ENCODE peak calls at places on chromosomes 13 and 19, in six cellular contexts. I, U, X, H, V and K are unnamed samples. For H3K4me1, the result is how much of the 10 kb centered on the place peaks cover.

GRCh38 chr19:48630289-48631036 is 6.7 kb downstream of the DBP start:
- DNase-seq in V (peak), H (peak), I (peak), U (peak), X (peak), K (peak)

GRCh38 chr19:7159105-7159933 is 89.8 kb downstream of the ZNF557 start:
- DNase-seq in V (no peak), I (no peak), H (peak), X (no peak), U (peak), K (peak)

GRCh38 chr13:27450921-27451461 is 627 bp upstream of the MTIF3 start:
- DNase-seq in I (peak), V (peak), H (peak), U (peak), X (peak), K (peak)

GRCh38 chr19:19185853-19186728 is 5.9 kb downstream of the BORCS8 start:
- DNase-seq in V (peak), X (peak), U (peak), I (peak), H (peak), K (no peak)

GRCh38 chr13:31172535-31172934 is 10.8 kb upstream of the HSPH1 start:
- DNase-seq in U (no peak), H (peak), I (no peak), X (no peak), V (no peak), K (no peak)

GRCh38 chr13:27006519-27007161 is 165.0 kb downstream of the USP12 start:
- DNase-seq in H (peak), U (peak), X (peak), I (peak), V (peak), K (no peak)

GRCh38 chr19:19386373-19386869 is 19.1 kb upstream of the GATAD2A start:
- DNase-seq in X (no peak), I (no peak), V (peak), U (peak), H (no peak), K (no peak)

GRCh38 chr19:8459520-8460260 is 14.9 kb downstream of the HNRNPM start:
- DNase-seq in H (peak), I (no peak), X (no peak), U (no peak), V (no peak), K (no peak)

GRCh38 chr19:54266133-54266532 is 9.1 kb upstream of the LILRB5 start:
- DNase-seq in H (peak), V (peak), I (peak), X (peak), U (peak), K (peak)

GRCh38 chr19:55494172-55494761 is 6.0 kb downstream of the SSC5D start:
- DNase-seq in U (no peak), X (no peak), H (peak), I (no peak), V (no peak), K (peak)

GRCh38 chr19:45171211-45171623 is 6.8 kb downstream of the TRAPPC6A start:
- DNase-seq in H (peak), V (no peak), U (no peak), I (no peak), X (peak), K (peak)

GRCh38 chr19:8251025-8251472 is 41.9 kb downstream of the CERS4 start:
- DNase-seq in I (no peak), H (peak), X (no peak), V (no peak), U (peak), K (peak)

GRCh38 chr13:69857188-69857821 is 250.3 kb upstream of the ATXN8OS start:
- DNase-seq in X (no peak), H (peak), V (peak), I (peak), U (no peak), K (no peak)

GRCh38 chr19:8488351-8488750 is 14.1 kb downstream of the PRAM1 start:
- DNase-seq in I (peak), X (no peak), U (no peak), V (no peak), H (no peak), K (no peak)

DNA sequence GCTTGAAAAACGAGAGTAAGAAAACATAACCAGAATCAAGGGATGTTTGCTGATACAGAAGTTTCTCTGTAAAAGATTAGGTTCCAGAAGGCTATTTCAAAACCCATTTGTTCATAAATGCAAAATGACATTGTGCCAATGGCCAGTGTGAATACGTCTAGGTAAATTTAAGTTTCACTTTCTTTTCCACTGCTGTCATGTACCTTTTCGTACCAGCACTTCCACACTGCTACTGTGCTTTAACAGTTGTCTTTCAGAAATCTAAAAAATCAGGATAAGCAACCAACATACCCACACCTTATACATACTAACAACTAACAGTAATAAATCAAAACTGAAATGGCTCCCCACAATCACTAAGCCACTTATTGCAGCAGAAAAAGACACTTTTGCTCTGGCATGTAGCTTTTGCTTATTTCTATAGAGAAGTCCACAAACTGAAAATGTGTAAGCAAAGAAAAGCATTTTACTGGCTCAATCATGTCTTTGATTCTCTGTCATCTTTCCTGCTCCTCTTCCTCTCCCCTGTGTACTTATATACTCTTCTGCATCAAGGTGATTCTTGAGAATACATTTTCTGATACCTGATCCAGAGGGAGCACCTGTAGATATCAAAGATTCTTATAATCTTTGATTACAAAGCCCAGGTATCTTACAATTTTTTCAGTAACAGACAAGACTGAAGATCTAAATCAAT is 34.3 kb downstream of the ELF1 start:
- DNase-seq in U (no peak), V (no peak), H (peak), X (no peak), I (no peak), K (no peak)
- H3K4me3 ChIP-seq in U (peak), V (no peak), H (no peak), X (no peak), I (no peak), K (peak)

GRCh38 chr19:36418287-36419001 is at the start of gene ZFP82:
- DNase-seq in H (peak), V (peak), X (peak), I (peak), U (peak), K (peak)

GRCh38 chr19:36417752-36418286 is 625 bp downstream of the ZFP82 start:
- DNase-seq in H (no peak), X (peak), U (no peak), V (peak), I (peak), K (peak)

GRCh38 chr19:36421749-36422481 is 3.5 kb upstream of the ZFP82 start:
- DNase-seq in V (peak), U (no peak), X (no peak), H (peak), I (no peak), K (peak)

GRCh38 chr19:36423925-36424324 is 5.5 kb upstream of the ZFP82 start:
- DNase-seq in I (no peak), V (peak), X (no peak), H (no peak), U (no peak), K (no peak)

GRCh38 chr19:36420961-36421748 is 2.7 kb upstream of the ZFP82 start:
- DNase-seq in U (no peak), X (no peak), H (peak), I (peak), V (peak), K (peak)
- H3K27ac ChIP-seq in U (peak), X (no peak), H (no peak), I (no peak), V (no peak), K (no peak)

GRCh38 chr19:16609511-16609910 is 18.5 kb downstream of the MED26 start:
- DNase-seq in X (no peak), I (no peak), U (no peak), H (no peak), V (no peak), K (no peak)
- H3K4me1 ChIP-seq in X (under half), I (under half), U (under half), H (under half), V (under half), K (under half)

GRCh38 chr13:52787212-52787611 is 47.6 kb upstream of the CNMD start:
- DNase-seq in I (no peak), X (no peak), V (no peak), H (no peak), U (no peak), K (no peak)
- H3K4me3 ChIP-seq in I (no peak), X (no peak), V (no peak), H (no peak), U (no peak), K (no peak)